ENCODE peak calls at places on chromosome 7, in seven cellular contexts. One of them, this sample, is unnamed.

GRCh38 chr7:47460251-47460989 is 121.5 kb downstream of the TNS3 start:
- DNase-seq in ascending aorta: no peak
- DNase-seq in BJ: no peak
- DNase-seq in lower lobe of right lung: no peak
- DNase-seq in cardiac fibroblast: no peak
- DNase-seq in ovary: no peak
- DNase-seq in prostate gland: no peak
- DNase-seq in this sample: no peak

GRCh38 chr7:30321089-30321991 is 36.9 kb downstream of the ZNRF2 start:
- DNase-seq in ovary: no peak
- DNase-seq in BJ: no peak
- DNase-seq in ascending aorta: no peak
- DNase-seq in lower lobe of right lung: no peak
- DNase-seq in cardiac fibroblast: peak
- DNase-seq in prostate gland: no peak
- DNase-seq in this sample: peak

GRCh38 chr7:23020742-23021401 is 6.9 kb upstream of the HYCC1 start:
- DNase-seq in ascending aorta: no peak
- DNase-seq in prostate gland: no peak
- DNase-seq in BJ: peak
- DNase-seq in lower lobe of right lung: no peak
- DNase-seq in ovary: no peak
- DNase-seq in cardiac fibroblast: peak
- DNase-seq in this sample: peak

GRCh38 chr7:149838224-149838991 is at the start of gene ZNF862:
- DNase-seq in cardiac fibroblast: peak
- DNase-seq in ascending aorta: peak
- DNase-seq in lower lobe of right lung: peak
- DNase-seq in BJ: peak
- DNase-seq in ovary: peak
- DNase-seq in prostate gland: peak
- DNase-seq in this sample: peak

GRCh38 chr7:81692146-81692905 is 77.5 kb downstream of the HGF start:
- DNase-seq in cardiac fibroblast: peak
- DNase-seq in lower lobe of right lung: no peak
- DNase-seq in ascending aorta: no peak
- DNase-seq in ovary: no peak
- DNase-seq in BJ: no peak
- DNase-seq in prostate gland: no peak
- DNase-seq in this sample: no peak

GRCh38 chr7:22561356-22561755 is 61.4 kb upstream of the STEAP1B start:
- DNase-seq in ovary: peak
- DNase-seq in lower lobe of right lung: peak
- DNase-seq in prostate gland: no peak
- DNase-seq in cardiac fibroblast: peak
- DNase-seq in BJ: peak
- DNase-seq in ascending aorta: peak
- DNase-seq in this sample: peak

GRCh38 chr7:100562195-100563099 is 11.3 kb downstream of the SAP25 start:
- DNase-seq in cardiac fibroblast: no peak
- DNase-seq in prostate gland: no peak
- DNase-seq in lower lobe of right lung: no peak
- DNase-seq in BJ: no peak
- DNase-seq in ascending aorta: no peak
- DNase-seq in ovary: no peak
- DNase-seq in this sample: no peak

GRCh38 chr7:36279251-36279925 is 110.3 kb upstream of the ANLN start:
- DNase-seq in ascending aorta: no peak
- DNase-seq in lower lobe of right lung: no peak
- DNase-seq in BJ: no peak
- DNase-seq in ovary: no peak
- DNase-seq in prostate gland: no peak
- DNase-seq in cardiac fibroblast: no peak
- DNase-seq in this sample: no peak

GRCh38 chr7:30074422-30075030 is 46.3 kb downstream of the PLEKHA8 start:
- DNase-seq in ascending aorta: no peak
- DNase-seq in lower lobe of right lung: no peak
- DNase-seq in prostate gland: no peak
- DNase-seq in cardiac fibroblast: peak
- DNase-seq in BJ: no peak
- DNase-seq in ovary: no peak
- DNase-seq in this sample: peak

GRCh38 chr7:127437241-127437640 is 44.7 kb upstream of the ZNF800 start:
- DNase-seq in lower lobe of right lung: no peak
- DNase-seq in cardiac fibroblast: no peak
- DNase-seq in ovary: no peak
- DNase-seq in BJ: no peak
- DNase-seq in ascending aorta: no peak
- DNase-seq in prostate gland: no peak
- DNase-seq in this sample: no peak

GRCh38 chr7:152743600-152743999 is 16.0 kb upstream of the ACTR3B start:
- DNase-seq in ascending aorta: no peak
- DNase-seq in lower lobe of right lung: no peak
- DNase-seq in BJ: no peak
- DNase-seq in cardiac fibroblast: no peak
- DNase-seq in ovary: no peak
- DNase-seq in prostate gland: no peak
- DNase-seq in this sample: no peak

GRCh38 chr7:51055039-51055840 is 261.4 kb downstream of the COBL start:
- DNase-seq in BJ: no peak
- DNase-seq in ovary: no peak
- DNase-seq in ascending aorta: no peak
- DNase-seq in cardiac fibroblast: no peak
- DNase-seq in lower lobe of right lung: no peak
- DNase-seq in prostate gland: no peak
- DNase-seq in this sample: no peak

GRCh38 chr7:151808296-151809155 is 68.4 kb downstream of the PRKAG2 start:
- DNase-seq in ascending aorta: no peak
- DNase-seq in prostate gland: no peak
- DNase-seq in lower lobe of right lung: peak
- DNase-seq in BJ: no peak
- DNase-seq in ovary: no peak
- DNase-seq in cardiac fibroblast: peak
- DNase-seq in this sample: peak

GRCh38 chr7:91066627-91067026 is 197.6 kb upstream of the FZD1 start:
- DNase-seq in lower lobe of right lung: no peak
- DNase-seq in prostate gland: no peak
- DNase-seq in BJ: no peak
- DNase-seq in cardiac fibroblast: no peak
- DNase-seq in ascending aorta: no peak
- DNase-seq in ovary: no peak
- DNase-seq in this sample: no peak

GRCh38 chr7:106522691-106523090 is 138.3 kb downstream of the CCDC71L start:
- DNase-seq in ascending aorta: no peak
- DNase-seq in BJ: no peak
- DNase-seq in prostate gland: no peak
- DNase-seq in lower lobe of right lung: no peak
- DNase-seq in cardiac fibroblast: no peak
- DNase-seq in ovary: no peak
- DNase-seq in this sample: no peak

GRCh38 chr7:106518986-106519385 is 142.0 kb downstream of the CCDC71L start:
- DNase-seq in lower lobe of right lung: no peak
- DNase-seq in prostate gland: no peak
- DNase-seq in cardiac fibroblast: peak
- DNase-seq in BJ: no peak
- DNase-seq in ascending aorta: no peak
- DNase-seq in ovary: no peak
- DNase-seq in this sample: no peak

GRCh38 chr7:106523482-106523881 is 137.5 kb downstream of the CCDC71L start:
- DNase-seq in cardiac fibroblast: no peak
- DNase-seq in prostate gland: no peak
- DNase-seq in lower lobe of right lung: no peak
- DNase-seq in ascending aorta: no peak
- DNase-seq in BJ: no peak
- DNase-seq in ovary: no peak
- DNase-seq in this sample: peak

GRCh38 chr7:106521115-106521514 is 139.8 kb downstream of the CCDC71L start:
- DNase-seq in ascending aorta: no peak
- DNase-seq in lower lobe of right lung: no peak
- DNase-seq in cardiac fibroblast: no peak
- DNase-seq in prostate gland: no peak
- DNase-seq in BJ: no peak
- DNase-seq in ovary: no peak
- DNase-seq in this sample: peak

GRCh38 chr7:106521541-106521940 is 139.4 kb downstream of the CCDC71L start:
- DNase-seq in cardiac fibroblast: no peak
- DNase-seq in lower lobe of right lung: no peak
- DNase-seq in ascending aorta: no peak
- DNase-seq in ovary: no peak
- DNase-seq in prostate gland: no peak
- DNase-seq in BJ: no peak
- DNase-seq in this sample: no peak
- TF ChIP-seq CTCF in cardiac fibroblast: no peak
- TF ChIP-seq CTCF in lower lobe of right lung: no peak
- TF ChIP-seq CTCF in ascending aorta: no peak
- TF ChIP-seq CTCF in ovary: no peak
- TF ChIP-seq CTCF in prostate gland: no peak
- TF ChIP-seq CTCF in BJ: no peak
- TF ChIP-seq CTCF in this sample: no peak

GRCh38 chr7:139990142-139990535 is 72.6 kb downstream of the PARP12 start:
- DNase-seq in ovary: no peak
- DNase-seq in BJ: no peak
- DNase-seq in ascending aorta: no peak
- DNase-seq in prostate gland: no peak
- DNase-seq in cardiac fibroblast: no peak
- DNase-seq in lower lobe of right lung: no peak
- DNase-seq in this sample: no peak

GRCh38 chr7:139989366-139990141 is 73.2 kb downstream of the PARP12 start:
- DNase-seq in prostate gland: no peak
- DNase-seq in BJ: no peak
- DNase-seq in ovary: no peak
- DNase-seq in lower lobe of right lung: no peak
- DNase-seq in cardiac fibroblast: no peak
- DNase-seq in ascending aorta: no peak
- DNase-seq in this sample: no peak

GRCh38 chr7:139985811-139986210 is 76.9 kb downstream of the PARP12 start:
- DNase-seq in ascending aorta: no peak
- DNase-seq in prostate gland: no peak
- DNase-seq in BJ: no peak
- DNase-seq in cardiac fibroblast: no peak
- DNase-seq in ovary: no peak
- DNase-seq in lower lobe of right lung: no peak
- DNase-seq in this sample: no peak

GRCh38 chr7:139990571-139990970 is 72.2 kb downstream of the PARP12 start:
- DNase-seq in prostate gland: no peak
- DNase-seq in ovary: no peak
- DNase-seq in cardiac fibroblast: no peak
- DNase-seq in ascending aorta: no peak
- DNase-seq in BJ: no peak
- DNase-seq in lower lobe of right lung: no peak
- DNase-seq in this sample: no peak

DNA sequence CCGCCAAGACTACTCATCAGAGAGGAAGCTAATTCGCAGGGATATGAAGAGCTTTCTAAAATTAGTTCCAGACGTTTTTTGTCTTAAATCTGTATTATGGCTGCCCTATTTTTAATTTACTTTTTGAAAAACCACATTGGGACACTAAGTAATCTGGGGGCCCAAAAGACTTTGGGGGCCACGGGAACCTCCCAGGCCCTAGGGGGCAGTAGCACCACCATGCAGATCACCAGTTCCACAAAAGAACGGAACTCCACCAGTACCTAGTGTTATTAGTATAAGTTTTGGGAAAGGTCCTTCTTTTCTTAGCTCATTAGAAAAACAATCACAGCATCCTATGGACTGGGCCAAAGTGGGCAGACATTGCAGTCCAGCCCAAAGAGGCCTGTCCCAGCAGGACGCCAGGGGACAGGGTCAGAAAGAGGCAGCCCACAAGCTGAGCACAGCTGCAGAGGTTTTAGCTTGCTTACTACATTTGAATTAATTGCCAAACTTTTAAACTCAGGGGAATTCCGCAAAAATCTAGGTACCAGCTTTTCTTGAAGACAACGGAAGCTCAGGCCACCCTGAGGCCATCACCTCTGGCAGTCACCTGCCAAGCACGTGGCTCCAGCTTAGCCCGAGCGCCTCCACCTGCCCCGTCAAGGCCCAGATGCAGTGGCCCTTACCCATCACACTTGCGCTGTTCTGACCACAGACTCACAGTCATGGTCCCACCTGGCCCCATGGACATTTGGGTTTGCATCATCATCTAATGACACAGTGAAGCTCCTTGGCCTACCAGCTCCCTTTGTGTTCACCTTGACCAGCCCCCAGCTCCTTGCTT is 74.8 kb downstream of the PARP12 start:
- DNase-seq in prostate gland: no peak
- DNase-seq in lower lobe of right lung: no peak
- DNase-seq in ovary: no peak
- DNase-seq in cardiac fibroblast: no peak
- DNase-seq in ascending aorta: no peak
- DNase-seq in BJ: no peak
- DNase-seq in this sample: no peak
- TF ChIP-seq CTCF in prostate gland: no peak
- TF ChIP-seq CTCF in lower lobe of right lung: no peak
- TF ChIP-seq CTCF in ovary: no peak
- TF ChIP-seq CTCF in cardiac fibroblast: no peak
- TF ChIP-seq CTCF in ascending aorta: no peak
- TF ChIP-seq CTCF in BJ: no peak
- TF ChIP-seq CTCF in this sample: no peak

DNA sequence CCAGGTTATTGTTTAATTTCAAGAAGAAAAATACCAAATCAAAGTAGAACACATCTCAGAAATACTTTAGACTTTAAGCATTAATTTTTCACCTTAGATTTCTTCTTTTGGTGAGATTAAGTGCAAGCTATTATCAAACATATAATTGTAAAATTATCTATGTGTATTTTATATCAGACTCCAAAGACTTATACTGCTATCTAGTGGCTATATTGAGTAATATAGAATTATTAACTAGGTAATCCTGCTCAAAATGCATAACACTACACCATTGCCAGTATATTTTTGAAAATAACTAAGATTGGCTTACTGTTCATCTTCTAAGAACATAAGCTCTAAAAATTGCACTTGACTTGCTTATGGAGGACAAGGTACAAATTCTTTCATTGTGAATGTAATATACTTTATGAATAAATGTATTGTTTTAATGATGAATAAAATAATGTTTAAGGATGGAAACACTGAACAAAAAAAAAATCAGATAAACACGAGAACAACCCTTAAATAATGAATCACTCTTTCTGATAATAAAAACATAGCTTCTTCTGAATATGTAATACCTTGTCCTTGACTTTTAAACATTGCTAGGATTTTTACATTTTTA is 86.7 kb upstream of the GNAI1 start:
- DNase-seq in ovary: no peak
- DNase-seq in BJ: no peak
- DNase-seq in lower lobe of right lung: no peak
- DNase-seq in cardiac fibroblast: peak
- DNase-seq in prostate gland: no peak
- DNase-seq in ascending aorta: no peak
- DNase-seq in this sample: no peak
- TF ChIP-seq CTCF in ovary: no peak
- TF ChIP-seq CTCF in BJ: peak
- TF ChIP-seq CTCF in lower lobe of right lung: peak
- TF ChIP-seq CTCF in cardiac fibroblast: peak
- TF ChIP-seq CTCF in prostate gland: no peak
- TF ChIP-seq CTCF in ascending aorta: no peak
- TF ChIP-seq CTCF in this sample: peak

GRCh38 chr7:95725170-95725569 is 47.2 kb upstream of the DYNC1I1 start:
- DNase-seq in ascending aorta: no peak
- DNase-seq in cardiac fibroblast: no peak
- DNase-seq in prostate gland: no peak
- DNase-seq in lower lobe of right lung: no peak
- DNase-seq in ovary: no peak
- DNase-seq in BJ: no peak
- DNase-seq in this sample: peak

GRCh38 chr7:95718556-95719410 is 53.6 kb upstream of the DYNC1I1 start:
- DNase-seq in ovary: no peak
- DNase-seq in prostate gland: no peak
- DNase-seq in cardiac fibroblast: peak
- DNase-seq in lower lobe of right lung: no peak
- DNase-seq in BJ: no peak
- DNase-seq in ascending aorta: no peak
- DNase-seq in this sample: peak

GRCh38 chr7:95723583-95724180 is 48.7 kb upstream of the DYNC1I1 start:
- DNase-seq in prostate gland: peak
- DNase-seq in BJ: peak
- DNase-seq in ovary: peak
- DNase-seq in cardiac fibroblast: peak
- DNase-seq in lower lobe of right lung: no peak
- DNase-seq in ascending aorta: no peak
- DNase-seq in this sample: peak
- TF ChIP-seq CTCF in prostate gland: peak
- TF ChIP-seq CTCF in BJ: peak
- TF ChIP-seq CTCF in ovary: peak
- TF ChIP-seq CTCF in cardiac fibroblast: peak
- TF ChIP-seq CTCF in lower lobe of right lung: peak
- TF ChIP-seq CTCF in ascending aorta: peak
- TF ChIP-seq CTCF in this sample: peak

This sample was measured in MCF 10A.